ENCODE peak calls at places on chromosomes 12 and 14, in eight cellular contexts. A is activated CD4-positive, alpha-beta T cell treated with anti-CD3 and anti-CD28 coated beads, Interleukin-2, amount 50 U/mL, for 1 hour; X is MV-4-11; F is NCI-H510A treated with DMSO at 0.1 percent for 48 hours; H is AG04450; D is NCI-H2171 treated with DMSO at 0.1 percent for 48 hours; Y is mucosa of gallbladder; R is T-helper 9 cell. C is an unnamed sample.

GRCh38 chr12:5512585-5512970 is 80.7 kb downstream of the NTF3 start:
- DNase-seq in X (no peak), R (no peak), Y (no peak), F (no peak), A (no peak), D (no peak), H (no peak), C (no peak)

GRCh38 chr14:41604793-41605534 is 1.7 kb upstream of the LRFN5 start:
- DNase-seq in X (no peak), F (peak), Y (no peak), R (no peak), A (no peak), D (peak), H (peak), C (peak)

GRCh38 chr12:32069731-32070130 is 36.9 kb upstream of the BICD1 start:
- DNase-seq in F (no peak), A (no peak), H (no peak), R (no peak), D (no peak), X (no peak), Y (no peak), C (no peak)

GRCh38 chr14:57729208-57730187 is 136.4 kb downstream of the SLC35F4 start:
- DNase-seq in R (no peak), D (no peak), F (no peak), X (no peak), A (no peak), Y (no peak), H (no peak), C (no peak)

GRCh38 chr12:51897181-51897580 is 9.3 kb downstream of the ANKRD33 start:
- DNase-seq in Y (no peak), R (no peak), F (no peak), H (no peak), D (no peak), A (no peak), X (no peak), C (no peak)

GRCh38 chr12:62247646-62248045 is 12.6 kb upstream of the USP15 start:
- DNase-seq in Y (no peak), A (no peak), R (no peak), X (no peak), F (no peak), H (no peak), D (no peak), C (no peak)

GRCh38 chr12:105992849-105993740 is 145.7 kb downstream of the NUAK1 start:
- DNase-seq in Y (no peak), F (no peak), A (no peak), D (no peak), X (no peak), H (no peak), R (no peak), C (no peak)

GRCh38 chr14:64438181-64438839 is 27.0 kb upstream of the AKAP5 start:
- DNase-seq in Y (no peak), R (no peak), A (no peak), H (peak), X (no peak), D (no peak), F (no peak), C (no peak)

GRCh38 chr14:58501214-58501816 is 73.8 kb downstream of the KIAA0586 start:
- DNase-seq in Y (peak), R (no peak), F (peak), H (peak), X (peak), D (peak), A (no peak), C (peak)

GRCh38 chr12:91511795-91512420 is 329.3 kb upstream of the DCN start:
- DNase-seq in R (no peak), D (no peak), A (no peak), Y (no peak), X (no peak), F (no peak), H (no peak), C (no peak)

GRCh38 chr14:65214741-65215140 is 112.4 kb upstream of the MAX start:
- DNase-seq in H (no peak), Y (peak), A (no peak), D (no peak), R (no peak), F (no peak), X (no peak), C (no peak)

GRCh38 chr12:42696424-42697149 is 107.0 kb upstream of the PRICKLE1 start:
- DNase-seq in X (peak), Y (peak), H (peak), A (no peak), R (no peak), F (no peak), D (no peak), C (no peak)

GRCh38 chr12:44507471-44507870 is 368.6 kb downstream of the NELL2 start:
- DNase-seq in R (no peak), A (no peak), X (no peak), H (no peak), Y (no peak), F (no peak), D (peak), C (peak)

GRCh38 chr14:63398952-63399351 is 80.2 kb upstream of the GPHB5 start:
- DNase-seq in Y (no peak), F (no peak), A (no peak), H (no peak), X (peak), D (no peak), R (no peak), C (no peak)

GRCh38 chr14:69999246-69999645 is 120.0 kb downstream of the SMOC1 start:
- DNase-seq in X (no peak), Y (no peak), D (no peak), R (no peak), F (peak), H (peak), A (no peak), C (no peak)

GRCh38 chr14:35355981-35356839 is 48.3 kb downstream of the NFKBIA start:
- DNase-seq in F (no peak), D (no peak), R (no peak), A (no peak), X (no peak), H (no peak), Y (peak), C (no peak)

GRCh38 chr14:63006515-63006914 is 38.7 kb downstream of the KCNH5 start:
- DNase-seq in R (no peak), X (no peak), Y (no peak), A (no peak), H (no peak), D (peak), F (no peak), C (no peak)

GRCh38 chr12:111867531-111867930 is 25.5 kb downstream of the MAPKAPK5 start:
- DNase-seq in X (no peak), F (no peak), D (no peak), R (no peak), Y (no peak), H (no peak), A (no peak), C (no peak)

GRCh38 chr12:83156800-83157199 is 470.1 kb downstream of the TMTC2 start:
- DNase-seq in D (no peak), H (no peak), A (no peak), Y (no peak), R (no peak), X (no peak), F (no peak), C (no peak)

GRCh38 chr12:68630050-68630449 is 19.4 kb downstream of the RAP1B start:
- DNase-seq in X (no peak), A (no peak), D (no peak), Y (no peak), F (no peak), R (no peak), H (no peak), C (no peak)

GRCh38 chr12:86613306-86613705 is 357.1 kb upstream of the MGAT4C start:
- DNase-seq in D (no peak), Y (no peak), H (no peak), F (no peak), R (no peak), X (peak), A (no peak), C (no peak)

GRCh38 chr12:113136128-113136989 is 798 bp upstream of the RASAL1 start:
- DNase-seq in H (no peak), Y (no peak), F (peak), R (peak), D (no peak), X (peak), A (peak), C (no peak)

GRCh38 chr12:45670339-45671065 is 59.0 kb upstream of the ARID2 start:
- DNase-seq in R (no peak), Y (no peak), F (no peak), D (no peak), X (peak), A (no peak), H (no peak), C (no peak)

GRCh38 chr14:89397569-89397968 is 19.5 kb downstream of the FOXN3 start:
- DNase-seq in R (no peak), A (no peak), Y (no peak), X (no peak), D (no peak), H (no peak), F (no peak), C (no peak)

GRCh38 chr14:32230181-32230580 is 27.1 kb upstream of the RNU6-8 start:
- DNase-seq in X (no peak), D (no peak), Y (no peak), R (no peak), A (no peak), F (no peak), H (no peak), C (no peak)

GRCh38 chr14:49992901-49993335 is 100.0 kb downstream of the ARF6 start:
- DNase-seq in Y (peak), X (no peak), R (no peak), A (no peak), H (no peak), D (no peak), F (no peak), C (no peak)

GRCh38 chr14:77691259-77691658 is 16.6 kb downstream of the ALKBH1 start:
- DNase-seq in R (no peak), F (no peak), A (no peak), D (peak), H (no peak), Y (no peak), X (no peak), C (no peak)

GRCh38 chr12:39300799-39301198 is 142.1 kb downstream of the KIF21A start:
- DNase-seq in Y (no peak), F (no peak), R (no peak), D (peak), X (no peak), A (no peak), H (no peak), C (no peak)

GRCh38 chr14:58732387-58732786 is 94.6 kb downstream of the DACT1 start:
- DNase-seq in X (no peak), D (no peak), R (no peak), F (no peak), Y (no peak), A (no peak), H (no peak), C (no peak)

GRCh38 chr12:67649165-67650126 is 901 bp downstream of the DYRK2 start:
- DNase-seq in X (no peak), H (no peak), R (peak), A (peak), F (no peak), Y (peak), D (no peak), C (no peak)

GRCh38 chr12:51131745-51132521 is 41.0 kb downstream of the TFCP2 start:
- DNase-seq in H (no peak), F (no peak), A (no peak), Y (no peak), R (no peak), X (peak), D (no peak), C (no peak)

GRCh38 chr14:89243286-89243685 is 173.7 kb downstream of the FOXN3 start:
- DNase-seq in A (no peak), X (no peak), D (no peak), H (no peak), F (no peak), Y (no peak), R (no peak), C (no peak)

GRCh38 chr14:31961881-31962280 is 115.2 kb upstream of the ARHGAP5 start:
- DNase-seq in F (no peak), D (peak), R (no peak), H (no peak), X (no peak), Y (no peak), A (no peak), C (peak)

GRCh38 chr12:21788089-21788983 is 13.8 kb upstream of the KCNJ8 start:
- DNase-seq in D (no peak), H (no peak), A (no peak), R (no peak), X (no peak), Y (no peak), F (no peak), C (no peak)

GRCh38 chr12:93060666-93061413 is 131.7 kb upstream of the EEA1 start:
- DNase-seq in R (no peak), A (no peak), D (peak), F (no peak), Y (peak), X (peak), H (peak), C (no peak)

GRCh38 chr14:106491851-106492250 is 965.5 kb downstream of the TMEM121 start:
- DNase-seq in D (peak), R (no peak), Y (no peak), H (no peak), F (no peak), A (no peak), X (no peak), C (no peak)

GRCh38 chr12:122790393-122791075 is 16.2 kb downstream of the CCDC62 start:
- DNase-seq in A (no peak), Y (no peak), X (no peak), F (no peak), D (no peak), H (no peak), R (no peak), C (no peak)

GRCh38 chr12:69935651-69936100 is 110.6 kb downstream of the MYRFL start:
- DNase-seq in H (no peak), X (no peak), R (no peak), D (peak), Y (no peak), A (no peak), F (no peak), C (peak)

C was measured in NCI-H524 treated with DMSO at 0.1 percent for 48 hours.